ENCODE peak calls at places on chromosome 15, in four cellular contexts. T is colonic mucosa, V is stomach, Y is aorta. Z is an unnamed sample.

GRCh38 chr15:81992523-81992922 is 53.3 kb downstream of the MEX3B start:
- DNase-seq in T (no peak), V (no peak), Y (no peak), Z (no peak)

GRCh38 chr15:28920781-28921331 is 35.1 kb downstream of the APBA2 start:
- DNase-seq in V (no peak), Y (peak; percentile 28), T (no peak), Z (no peak)

GRCh38 chr15:31473384-31474058 is 146.9 kb downstream of the KLF13 start:
- DNase-seq in Y (peak; percentile 38), V (peak; percentile 21), T (no peak), Z (no peak)

GRCh38 chr15:88382482-88382983 is 84.7 kb downstream of the MRPL46 start:
- DNase-seq in T (no peak), Y (no peak), V (no peak), Z (no peak)

GRCh38 chr15:77836116-77836798 is 203.5 kb upstream of the LINGO1 start:
- DNase-seq in V (no peak), T (no peak), Y (peak; percentile 46), Z (peak; percentile 57)

GRCh38 chr15:92930776-92931175 is 30.7 kb downstream of the CHD2 start:
- DNase-seq in T (no peak), V (no peak), Y (no peak), Z (peak; percentile 56)

GRCh38 chr15:69881310-69881660 is 216.4 kb downstream of the TLE3 start:
- DNase-seq in Y (no peak), V (no peak), T (no peak), Z (no peak)

GRCh38 chr15:36208868-36209582 is 370.4 kb upstream of the CDIN1 start:
- DNase-seq in T (no peak), Y (no peak), V (no peak), Z (no peak)

GRCh38 chr15:74610302-74610951 is 5.2 kb upstream of the CLK3 start:
- DNase-seq in Y (no peak), V (no peak), T (no peak), Z (peak; percentile 16)

GRCh38 chr15:88653200-88654064 is 14.6 kb downstream of the ISG20 start:
- DNase-seq in Y (no peak), V (no peak), T (no peak), Z (no peak)

GRCh38 chr15:92025717-92026270 is 172.3 kb downstream of the SLCO3A1 start:
- DNase-seq in T (peak; percentile 44), Y (no peak), V (no peak), Z (no peak)

GRCh38 chr15:53757906-53758305 is 1.6 kb downstream of the WDR72 start:
- DNase-seq in Y (no peak), T (no peak), V (no peak), Z (no peak)

GRCh38 chr15:56752986-56753385 is 19.7 kb upstream of the ZNF280D start:
- DNase-seq in V (no peak), T (no peak), Y (no peak), Z (no peak)

GRCh38 chr15:57288926-57289650 is 87.2 kb upstream of the CGNL1 start:
- DNase-seq in Y (no peak), T (no peak), V (no peak), Z (no peak)

GRCh38 chr15:95603802-95604201 is 726.7 kb upstream of the NR2F2 start:
- DNase-seq in Y (no peak), T (no peak), V (no peak), Z (peak; percentile 82)

GRCh38 chr15:52329150-52329549 is 33.5 kb upstream of the MYO5C start:
- DNase-seq in Y (no peak), V (no peak), T (no peak), Z (no peak)

GRCh38 chr15:60353245-60353940 is 44.4 kb downstream of the ANXA2 start:
- DNase-seq in T (no peak), Y (no peak), V (no peak), Z (no peak)

GRCh38 chr15:69119016-69119415 is 41.4 kb upstream of the GLCE start:
- DNase-seq in T (no peak), Y (no peak), V (no peak), Z (no peak)

GRCh38 chr15:81910997-81911396 is 134.8 kb downstream of the MEX3B start:
- DNase-seq in V (no peak), T (no peak), Y (no peak), Z (no peak)

GRCh38 chr15:69666441-69666882 is 213.8 kb downstream of the RPLP1 start:
- DNase-seq in Y (peak; percentile 73), V (no peak), T (no peak), Z (peak; percentile 87)

GRCh38 chr15:66625974-66626373 is 60.2 kb upstream of the LCTL start:
- DNase-seq in V (no peak), T (no peak), Y (no peak), Z (no peak)

GRCh38 chr15:71112429-71112828 is 2.8 kb upstream of the THSD4 start:
- DNase-seq in V (no peak), Y (no peak), T (no peak), Z (no peak)

GRCh38 chr15:26661727-26662126 is 111.1 kb downstream of the GABRB3 start:
- DNase-seq in T (no peak), V (no peak), Y (no peak), Z (no peak)

GRCh38 chr15:56804908-56805307 is 71.6 kb upstream of the ZNF280D start:
- DNase-seq in V (no peak), Y (no peak), T (no peak), Z (no peak)

GRCh38 chr15:60477991-60478632 is 830 bp downstream of the ICE2 start:
- DNase-seq in Y (no peak), T (peak; percentile 20), V (no peak), Z (peak; percentile 47)

GRCh38 chr15:89533861-89534544 is 37.6 kb upstream of the RHCG start:
- DNase-seq in V (no peak), Y (no peak), T (no peak), Z (peak; percentile 61)

GRCh38 chr15:77112819-77113569 is 42.1 kb upstream of the TSPAN3 start:
- DNase-seq in Y (no peak), T (no peak), V (no peak), Z (peak; percentile 34)

GRCh38 chr15:43230640-43231115 is 9.9 kb upstream of the EPB42 start:
- DNase-seq in V (no peak), Y (no peak), T (no peak), Z (no peak)

GRCh38 chr15:41967506-41968206 is 4.7 kb downstream of the EHD4 start:
- DNase-seq in T (no peak), V (peak; percentile 27), Y (peak; percentile 70), Z (peak; percentile 70)

GRCh38 chr15:66923438-66923881 is 141.9 kb upstream of the SMAD3 start:
- DNase-seq in T (peak; percentile 51), Y (no peak), V (peak; percentile 40), Z (no peak)

GRCh38 chr15:57505949-57506391 is 85.7 kb upstream of the MYZAP start:
- DNase-seq in T (peak; percentile 82), V (peak; percentile 90), Y (peak; percentile 76), Z (peak; percentile 67)

GRCh38 chr15:69724331-69724730 is 271.7 kb downstream of the RPLP1 start:
- DNase-seq in Y (no peak), T (no peak), V (no peak), Z (no peak)

GRCh38 chr15:78049691-78050440 is 27.6 kb downstream of the TBC1D2B start:
- DNase-seq in Y (no peak), T (no peak), V (no peak), Z (no peak)

GRCh38 chr15:91151781-91152563 is 51.9 kb downstream of the SV2B start:
- DNase-seq in T (no peak), V (no peak), Y (no peak), Z (no peak)

GRCh38 chr15:92655178-92655995 is at the start of gene FAM174B:
- DNase-seq in V (peak; percentile 69), T (peak; percentile 54), Y (peak; percentile 61), Z (peak; percentile 52)

GRCh38 chr15:38463893-38464292 is 10.0 kb downstream of the FAM98B start:
- DNase-seq in Y (no peak), V (no peak), T (no peak), Z (no peak)

GRCh38 chr15:90638963-90639362 is 78.2 kb upstream of the BLM start:
- DNase-seq in T (no peak), V (no peak), Y (no peak), Z (no peak)

GRCh38 chr15:58517252-58517681 is 85.5 kb downstream of the LIPC start:
- DNase-seq in V (no peak), Y (no peak), T (no peak), Z (no peak)
- H3K4me1 ChIP-seq in V (peaks cover 3% of the 10 kb centered on the region), Y (peaks cover 10% of the 10 kb centered on the region), T (no peaks in the 10 kb centered on the region), Z (no peaks in the 10 kb centered on the region)

GRCh38 chr15:68055224-68055705 is 1.1 kb downstream of the PIAS1 start:
- DNase-seq in T (peak; percentile 54), Y (no peak), V (no peak), Z (peak; percentile 39)

GRCh38 chr15:68057089-68057488 is 3.0 kb downstream of the PIAS1 start:
- DNase-seq in Y (no peak), V (no peak), T (no peak), Z (no peak)

GRCh38 chr15:68056097-68056865 is 2.2 kb downstream of the PIAS1 start:
- DNase-seq in V (no peak), Y (no peak), T (no peak), Z (no peak)

GRCh38 chr15:68059630-68060029 is 5.5 kb downstream of the PIAS1 start:
- DNase-seq in V (no peak), T (no peak), Y (no peak), Z (no peak)

DNA sequence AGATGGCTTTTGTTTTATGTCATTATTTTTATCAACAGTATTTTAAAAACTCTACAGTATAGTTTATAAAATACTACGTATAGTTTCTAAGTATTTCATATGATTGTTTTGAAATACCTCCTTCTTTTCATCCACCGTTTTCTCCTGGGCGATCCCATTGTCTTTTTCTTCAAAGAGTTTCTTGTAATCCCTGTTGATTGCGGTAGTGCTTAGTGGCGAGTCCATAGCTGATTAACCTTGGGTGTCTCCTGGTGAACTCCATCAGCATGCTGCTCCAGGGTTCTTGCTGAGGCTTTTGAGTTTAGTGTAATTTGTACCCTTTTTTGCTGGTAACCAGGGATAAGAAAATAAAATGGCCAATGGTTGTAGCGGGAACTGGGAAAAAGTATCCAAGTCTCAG is 3.6 kb downstream of the PIAS1 start:
- DNase-seq in Y (no peak), V (no peak), T (no peak), Z (no peak)
- H3K4me1 ChIP-seq in Y (no peaks in the 10 kb centered on the region), V (peaks cover 19% of the 10 kb centered on the region), T (peaks cover 4% of the 10 kb centered on the region), Z (peaks cover 34% of the 10 kb centered on the region)

GRCh38 chr15:40539030-40539429 is 25.8 kb downstream of the CCDC32 start:
- DNase-seq in Y (no peak), T (no peak), V (no peak), Z (no peak)
- H3K4me1 ChIP-seq in Y (no peaks in the 10 kb centered on the region), T (no peaks in the 10 kb centered on the region), V (no peaks in the 10 kb centered on the region), Z (peaks cover 9% of the 10 kb centered on the region)

DNA sequence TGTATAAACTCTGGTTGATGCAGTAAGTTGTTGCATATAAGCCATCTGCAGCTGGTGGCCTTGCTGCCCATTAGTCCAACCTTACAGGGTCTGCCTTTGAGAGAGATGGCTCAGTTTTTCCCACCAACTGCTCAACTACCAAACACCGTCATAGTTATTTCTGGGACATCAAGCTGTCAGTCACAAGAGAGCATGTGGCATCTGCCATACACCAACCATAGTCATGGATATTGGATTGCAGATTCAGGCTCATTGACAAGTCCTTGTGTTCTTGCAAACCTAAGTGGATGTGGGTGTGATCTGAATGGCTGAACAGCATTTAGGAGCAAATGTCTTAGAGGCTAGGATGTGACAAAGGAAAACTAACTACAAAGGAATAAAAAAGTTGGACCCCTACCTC is 137.6 kb downstream of the ADAMTS17 start:
- DNase-seq in V (no peak), T (no peak), Y (no peak), Z (no peak)
- H3K4me1 ChIP-seq in V (no peaks in the 10 kb centered on the region), T (peaks cover 4% of the 10 kb centered on the region), Y (no peaks in the 10 kb centered on the region), Z (peaks cover 8% of the 10 kb centered on the region)

Z was measured in cardiac muscle cell.